ENCODE peak calls at places on chromosomes 2 and 18, in ten cellular contexts. L, E, F, M, J, V, G, Z, P and U are unnamed samples. For H3K4me1, the result is how much of the 10 kb centered on the place peaks cover.

GRCh38 chr18:68713791-68714190 is 1.1 kb downstream of the TMX3 start:
- DNase-seq in L (no peak), E (no peak), F (no peak), M (no peak), J (no peak), V (no peak), G (no peak), Z (no peak), P (no peak), U (no peak)

GRCh38 chr2:169185711-169186110 is 116.3 kb downstream of the DHRS9 start:
- DNase-seq in L (no peak), E (no peak), F (no peak), M (no peak), J (no peak), V (no peak), G (no peak), Z (no peak), P (no peak), U (no peak)

GRCh38 chr18:48736316-48736715 is 197.5 kb downstream of the CTIF start:
- DNase-seq in L (no peak), E (no peak), F (no peak), M (no peak), J (no peak), V (no peak), G (no peak), Z (no peak), P (no peak), U (no peak)

GRCh38 chr18:48831113-48831759 is 119.5 kb downstream of the SMAD7 start:
- DNase-seq in L (no peak), E (peak), F (no peak), M (peak), J (peak), V (no peak), G (no peak), Z (no peak), P (no peak), U (no peak)

GRCh38 chr2:141968377-141968920 is 162.4 kb downstream of the LRP1B start:
- DNase-seq in L (no peak), E (no peak), F (no peak), M (no peak), J (no peak), V (no peak), G (peak), Z (no peak), P (no peak), U (no peak)

GRCh38 chr2:163859951-163860350 is 124.1 kb upstream of the FIGN start:
- DNase-seq in L (no peak), E (no peak), F (no peak), M (no peak), J (no peak), V (peak), G (peak), Z (no peak), P (no peak), U (no peak)

GRCh38 chr2:71379086-71379485 is 47.5 kb downstream of the ZNF638 start:
- DNase-seq in L (no peak), E (no peak), F (no peak), M (no peak), J (no peak), V (peak), G (peak), Z (peak), P (no peak), U (peak)

GRCh38 chr2:133602538-133602937 is 34.3 kb upstream of the NCKAP5 start:
- DNase-seq in L (no peak), E (no peak), F (no peak), M (no peak), J (no peak), V (no peak), G (no peak), Z (no peak), P (no peak), U (no peak)

GRCh38 chr2:106065268-106065982 is 128.7 kb downstream of the UXS1 start:
- DNase-seq in L (peak), E (peak), F (no peak), M (no peak), J (peak), V (no peak), G (no peak), Z (no peak), P (no peak), U (no peak)

GRCh38 chr2:153163055-153163454 is 315.5 kb downstream of the RPRM start:
- DNase-seq in L (peak), E (no peak), F (peak), M (no peak), J (peak), V (peak), G (no peak), Z (peak), P (no peak), U (peak)

GRCh38 chr2:190571666-190572065 is 37.1 kb upstream of the NEMP2 start:
- DNase-seq in L (no peak), E (no peak), F (no peak), M (no peak), J (no peak), V (no peak), G (no peak), Z (no peak), P (no peak), U (no peak)

GRCh38 chr2:175884673-175885393 is 117.2 kb downstream of the LNPK start:
- DNase-seq in L (no peak), E (no peak), F (peak), M (no peak), J (peak), V (no peak), G (no peak), Z (no peak), P (no peak), U (no peak)

GRCh38 chr2:115880558-115880957 is 1438.1 kb downstream of the DPP10 start:
- DNase-seq in L (no peak), E (no peak), F (no peak), M (no peak), J (no peak), V (no peak), G (no peak), Z (no peak), P (no peak), U (no peak)

GRCh38 chr2:8568543-8569302 is 113.1 kb upstream of the ID2 start:
- DNase-seq in L (no peak), E (no peak), F (no peak), M (no peak), J (no peak), V (no peak), G (no peak), Z (no peak), P (no peak), U (no peak)

GRCh38 chr2:215705771-215706261 is 269.9 kb upstream of the FN1 start:
- DNase-seq in L (no peak), E (no peak), F (no peak), M (no peak), J (no peak), V (peak), G (no peak), Z (no peak), P (no peak), U (no peak)

GRCh38 chr2:215699698-215700407 is 264.0 kb upstream of the FN1 start:
- DNase-seq in L (no peak), E (no peak), F (no peak), M (no peak), J (no peak), V (no peak), G (no peak), Z (no peak), P (no peak), U (no peak)

GRCh38 chr2:215699018-215699417 is 263.1 kb upstream of the FN1 start:
- DNase-seq in L (no peak), E (no peak), F (no peak), M (no peak), J (no peak), V (no peak), G (no peak), Z (no peak), P (no peak), U (no peak)

GRCh38 chr2:215698566-215698965 is 262.7 kb upstream of the FN1 start:
- DNase-seq in L (no peak), E (no peak), F (no peak), M (no peak), J (no peak), V (no peak), G (peak), Z (no peak), P (no peak), U (no peak)

GRCh38 chr2:215702116-215702905 is 266.4 kb upstream of the FN1 start:
- DNase-seq in L (no peak), E (no peak), F (no peak), M (no peak), J (no peak), V (peak), G (peak), Z (no peak), P (no peak), U (no peak)
- H3K4me1 ChIP-seq in L (under half), E (under half), F (under half), M (under half), J (under half), V (under half), G (under half), Z (under half), P (under half), U (under half)

GRCh38 chr2:172461591-172462392 is 34.4 kb downstream of the ITGA6 start:
- DNase-seq in L (peak), E (peak), F (peak), M (peak), J (peak), V (peak), G (peak), Z (no peak), P (peak), U (no peak)
- H3K4me1 ChIP-seq in L (under half), E (under half), F (under half), M (under half), J (under half), V (under half), G (under half), Z (half or more), P (under half), U (under half)

GRCh38 chr18:62878305-62878704 is 163.0 kb downstream of the PHLPP1 start:
- DNase-seq in L (no peak), E (no peak), F (no peak), M (no peak), J (no peak), V (peak), G (no peak), Z (no peak), P (no peak), U (no peak)
- H3K4me1 ChIP-seq in L (under half), E (under half), F (under half), M (under half), J (under half), V (half or more), G (under half), Z (half or more), P (under half), U (under half)

DNA sequence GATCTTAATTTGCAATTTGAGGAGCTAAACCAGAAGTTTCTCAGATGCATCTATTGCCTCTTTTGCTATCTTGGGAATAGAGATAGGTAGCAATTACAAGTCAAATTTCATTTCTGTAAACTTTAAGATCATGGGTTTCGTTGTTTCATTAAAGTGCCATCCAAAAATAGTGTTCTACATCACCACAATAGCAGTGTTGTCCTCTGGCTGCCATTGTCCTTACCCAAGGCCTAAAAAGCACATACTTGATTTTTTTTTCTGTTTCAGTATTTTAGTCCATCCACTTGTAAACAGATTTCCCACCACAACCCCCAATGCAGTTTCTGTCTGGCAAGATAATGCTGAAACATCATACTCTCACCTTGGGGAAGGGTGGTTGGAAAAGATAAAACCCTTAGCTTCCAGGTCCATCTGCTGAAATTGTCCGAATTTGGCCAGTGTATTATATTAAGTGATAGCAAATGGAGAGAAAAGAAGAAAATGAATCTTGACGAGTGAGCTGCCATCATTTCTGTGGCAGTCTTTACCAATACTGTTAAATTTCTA is 136.2 kb downstream of the LCLAT1 start:
- DNase-seq in L (no peak), E (no peak), F (no peak), M (no peak), J (no peak), V (no peak), G (no peak), Z (no peak), P (no peak), U (no peak)
- H3K4me1 ChIP-seq in L (under half), E (under half), F (under half), M (under half), J (under half), V (under half), G (under half), Z (under half), P (under half), U (under half)

DNA sequence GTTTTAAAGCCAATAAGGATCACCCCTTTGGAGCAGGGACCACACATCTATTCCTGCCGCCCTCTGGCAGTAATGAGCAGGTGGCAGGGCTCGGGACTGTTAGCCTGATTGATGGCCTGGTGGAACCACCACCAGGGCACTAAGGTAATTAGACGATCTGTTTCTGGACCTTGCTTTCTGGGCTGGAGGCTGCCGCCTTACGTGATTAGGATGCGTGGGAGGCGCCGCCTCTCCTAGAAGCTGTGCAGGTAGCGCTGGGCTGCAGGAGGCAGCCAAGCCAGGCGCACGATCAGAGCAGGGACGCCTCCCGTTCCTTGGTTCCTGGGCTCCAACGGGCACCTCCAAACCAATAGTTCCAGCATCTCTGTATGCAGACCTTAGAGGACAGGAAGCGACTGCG is 242.6 kb upstream of the RAB12 start:
- DNase-seq in L (no peak), E (no peak), F (no peak), M (no peak), J (peak), V (no peak), G (no peak), Z (no peak), P (no peak), U (no peak)
- H3K4me1 ChIP-seq in L (under half), E (under half), F (under half), M (under half), J (under half), V (under half), G (under half), Z (under half), P (under half), U (under half)

GRCh38 chr2:239307921-239308620 is 92.7 kb downstream of the HDAC4 start:
- DNase-seq in L (no peak), E (peak), F (no peak), M (peak), J (peak), V (no peak), G (no peak), Z (no peak), P (no peak), U (no peak)
- H3K4me1 ChIP-seq in L (under half), E (under half), F (under half), M (under half), J (under half), V (under half), G (under half), Z (under half), P (under half), U (under half)

DNA sequence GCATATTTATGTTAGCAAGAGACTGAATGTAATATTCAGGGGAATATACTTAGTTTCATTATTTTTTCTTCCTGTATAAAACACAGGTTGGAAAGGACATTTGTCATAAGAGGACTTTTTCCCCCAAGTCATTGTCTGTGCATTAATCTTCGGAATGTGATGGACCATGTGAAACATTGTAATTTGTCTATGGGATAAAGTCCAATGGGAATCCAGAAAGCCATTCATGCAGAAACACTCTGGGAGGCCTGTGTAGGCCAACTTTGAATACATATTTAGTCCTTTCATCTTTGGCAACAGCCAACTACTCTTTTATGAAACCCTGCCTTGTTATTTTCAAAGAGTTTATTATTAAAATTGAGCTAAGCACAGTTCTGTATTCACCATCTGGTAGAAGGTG is 386.4 kb downstream of the PIK3C3 start:
- DNase-seq in L (no peak), E (no peak), F (no peak), M (no peak), J (no peak), V (no peak), G (no peak), Z (no peak), P (no peak), U (no peak)
- H3K4me1 ChIP-seq in L (under half), E (under half), F (under half), M (under half), J (under half), V (under half), G (under half), Z (under half), P (under half), U (under half)

DNA sequence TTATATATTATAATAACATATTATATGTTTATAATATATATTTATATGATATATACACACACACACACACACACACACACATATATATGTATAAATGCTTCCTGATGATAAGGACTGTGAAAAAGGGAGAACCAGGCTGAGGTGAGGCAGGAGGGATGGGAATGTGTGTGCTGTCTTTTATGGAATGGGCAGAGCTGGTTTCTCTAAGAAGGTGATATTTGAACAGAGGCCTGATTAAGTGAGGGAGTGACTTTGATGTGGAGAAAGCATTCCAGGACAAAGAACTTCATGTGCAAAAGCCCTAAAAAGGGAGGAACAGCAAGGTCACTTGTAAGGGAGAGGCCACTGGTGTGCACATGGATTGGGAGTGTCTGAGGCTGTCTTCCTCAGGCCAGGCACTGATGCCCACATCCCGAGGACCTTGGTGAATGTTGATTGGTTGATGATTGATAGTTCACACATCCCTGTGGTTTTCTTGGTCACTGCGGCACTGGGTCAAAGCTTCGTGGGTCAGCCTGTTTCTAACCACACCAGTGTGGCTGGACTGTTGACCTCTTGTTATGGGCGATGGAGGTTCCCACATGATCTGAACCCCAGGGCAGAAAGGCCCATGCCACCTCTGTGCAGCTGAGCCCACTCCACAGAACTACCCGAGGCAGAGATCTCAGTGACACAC is 196.9 kb downstream of the MYCN start:
- DNase-seq in L (no peak), E (no peak), F (no peak), M (no peak), J (peak), V (no peak), G (no peak), Z (no peak), P (no peak), U (no peak)
- H3K4me1 ChIP-seq in L (under half), E (under half), F (under half), M (under half), J (under half), V (under half), G (under half), Z (under half), P (under half), U (under half)

GRCh38 chr2:85605406-85606115 is 3.1 kb upstream of the TMEM150A start:
- DNase-seq in L (no peak), E (no peak), F (no peak), M (peak), J (peak), V (no peak), G (peak), Z (no peak), P (no peak), U (no peak)
- H3K4me1 ChIP-seq in L (under half), E (under half), F (under half), M (half or more), J (under half), V (under half), G (under half), Z (under half), P (under half), U (under half)